ENCODE peak calls at places on chromosome 11, in eight cellular contexts. F is fibroblast of lung, B is coronary artery, N is heart right ventricle, J is GM12864, D is endothelial cell of umbilical vein, Y is HCT116, H is pancreas. Z is an unnamed sample.

GRCh38 chr11:3796796-3797328 is 492 bp downstream of the NUP98 start:
- DNase-seq in F (no peak), B (peak), N (no peak), J (no peak), D (no peak), Y (no peak), H (no peak), Z (no peak)

GRCh38 chr11:124829986-124830385 is 29.8 kb upstream of the MSANTD2 start:
- DNase-seq in F (peak), B (no peak), N (no peak), J (no peak), D (no peak), Y (no peak), H (no peak), Z (no peak)

GRCh38 chr11:73325036-73325981 is 17.2 kb downstream of the ARHGEF17 start:
- DNase-seq in F (peak), B (peak), N (no peak), J (peak), D (no peak), Y (no peak), H (no peak), Z (no peak)

GRCh38 chr11:75351541-75352416 is at the start of gene ARRB1:
- DNase-seq in F (peak), B (peak), N (peak), J (no peak), D (no peak), Y (no peak), H (peak), Z (no peak)

GRCh38 chr11:2699185-2699530 is 636 bp downstream of the KCNQ1OT1 start:
- DNase-seq in F (no peak), B (peak), N (no peak), J (no peak), D (peak), Y (no peak), H (no peak), Z (no peak)

GRCh38 chr11:61587541-61587941 is 6.7 kb upstream of the SYT7 start:
- DNase-seq in F (no peak), B (no peak), N (peak), J (no peak), D (no peak), Y (no peak), H (peak), Z (no peak)

GRCh38 chr11:78223320-78223954 is 34.7 kb downstream of the USP35 start:
- DNase-seq in F (no peak), B (peak), N (no peak), J (peak), D (no peak), Y (no peak), H (no peak), Z (no peak)

GRCh38 chr11:62923634-62924411 is 2.7 kb upstream of the CHRM1 start:
- DNase-seq in F (no peak), B (no peak), N (no peak), J (peak), D (no peak), Y (no peak), H (no peak), Z (no peak)

GRCh38 chr11:27184458-27185312 is 144.1 kb downstream of the BBOX1 start:
- DNase-seq in F (no peak), B (no peak), N (no peak), J (no peak), D (no peak), Y (no peak), H (no peak), Z (no peak)

GRCh38 chr11:7899418-7899817 is 31.6 kb downstream of the OR10A6 start:
- DNase-seq in F (no peak), B (no peak), N (no peak), J (no peak), D (no peak), Y (no peak), H (no peak), Z (no peak)

GRCh38 chr11:118497831-118498230 is 29.4 kb upstream of the TTC36 start:
- DNase-seq in F (peak), B (no peak), N (no peak), J (no peak), D (no peak), Y (no peak), H (no peak), Z (no peak)

GRCh38 chr11:1293619-1294015 is 15.8 kb downstream of the TOLLIP start:
- DNase-seq in F (no peak), B (no peak), N (no peak), J (no peak), D (no peak), Y (no peak), H (no peak), Z (no peak)

GRCh38 chr11:24478718-24479117 is 18.1 kb upstream of the LUZP2 start:
- DNase-seq in F (no peak), B (no peak), N (no peak), J (no peak), D (no peak), Y (no peak), H (no peak), Z (no peak)

GRCh38 chr11:117218133-117218915 is 13.5 kb downstream of the PCSK7 start:
- DNase-seq in F (peak), B (peak), N (peak), J (no peak), D (peak), Y (no peak), H (peak), Z (no peak)

GRCh38 chr11:61367406-61367805 is 5.2 kb downstream of the TMEM138 start:
- DNase-seq in F (no peak), B (no peak), N (no peak), J (no peak), D (no peak), Y (no peak), H (no peak), Z (peak)

GRCh38 chr11:70675697-70676374 is 277.5 kb downstream of the CTTN start:
- DNase-seq in F (no peak), B (no peak), N (no peak), J (no peak), D (no peak), Y (peak), H (no peak), Z (peak)

GRCh38 chr11:124961972-124962609 is 8.1 kb downstream of the CCDC15 start:
- DNase-seq in F (peak), B (no peak), N (peak), J (peak), D (peak), Y (peak), H (no peak), Z (peak)

GRCh38 chr11:10856689-10857603 is 907 bp downstream of the ZBED5 start:
- DNase-seq in F (peak), B (no peak), N (peak), J (no peak), D (peak), Y (no peak), H (peak), Z (peak)

GRCh38 chr11:69878927-69879733 is 59.9 kb upstream of the FGF3 start:
- DNase-seq in F (no peak), B (no peak), N (no peak), J (no peak), D (no peak), Y (no peak), H (no peak), Z (no peak)

GRCh38 chr11:19864141-19865120 is 151.8 kb downstream of the NAV2 start:
- DNase-seq in F (no peak), B (no peak), N (no peak), J (no peak), D (peak), Y (no peak), H (peak), Z (no peak)

GRCh38 chr11:7977251-7977917 is 9.8 kb upstream of the EIF3F start:
- DNase-seq in F (peak), B (no peak), N (no peak), J (no peak), D (peak), Y (no peak), H (no peak), Z (no peak)

GRCh38 chr11:128687321-128687720 is 6.6 kb upstream of the FLI1 start:
- DNase-seq in F (no peak), B (no peak), N (peak), J (no peak), D (peak), Y (no peak), H (no peak), Z (no peak)

GRCh38 chr11:122074022-122074421 is 42.0 kb downstream of the BLID start:
- DNase-seq in F (no peak), B (no peak), N (no peak), J (no peak), D (no peak), Y (no peak), H (no peak), Z (no peak)

GRCh38 chr11:100719809-100720221 is 32.7 kb downstream of the ARHGAP42 start:
- DNase-seq in F (peak), B (no peak), N (peak), J (no peak), D (peak), Y (peak), H (peak), Z (peak)

GRCh38 chr11:4936745-4937144 is 10.7 kb downstream of the OR51A4 start:
- DNase-seq in F (no peak), B (no peak), N (no peak), J (no peak), D (no peak), Y (no peak), H (no peak), Z (no peak)

GRCh38 chr11:38538866-38539651 is 1941.0 kb upstream of the RAG2 start:
- DNase-seq in F (no peak), B (no peak), N (no peak), J (no peak), D (no peak), Y (no peak), H (no peak), Z (no peak)

GRCh38 chr11:119307219-119307618 is 9.7 kb downstream of the MCAM start:
- DNase-seq in F (peak), B (no peak), N (no peak), J (no peak), D (peak), Y (no peak), H (no peak), Z (no peak)

GRCh38 chr11:85941380-85941973 is 86.3 kb downstream of the CCDC83 start:
- DNase-seq in F (peak), B (no peak), N (peak), J (peak), D (peak), Y (no peak), H (no peak), Z (peak)

GRCh38 chr11:1546536-1547466 is 25.3 kb downstream of the DUSP8 start:
- DNase-seq in F (peak), B (no peak), N (peak), J (no peak), D (peak), Y (no peak), H (peak), Z (no peak)

GRCh38 chr11:92330114-92330513 is 105.5 kb downstream of the FAT3 start:
- DNase-seq in F (peak), B (no peak), N (no peak), J (no peak), D (no peak), Y (no peak), H (no peak), Z (no peak)

GRCh38 chr11:103936059-103936458 is 100.4 kb upstream of the DDI1 start:
- DNase-seq in F (no peak), B (no peak), N (no peak), J (no peak), D (no peak), Y (no peak), H (no peak), Z (no peak)

GRCh38 chr11:130817608-130817944 is 98.7 kb downstream of the SNX19 start:
- DNase-seq in F (peak), B (no peak), N (no peak), J (no peak), D (no peak), Y (no peak), H (no peak), Z (no peak)

GRCh38 chr11:84036664-84037194 is 750.6 kb upstream of the CCDC90B start:
- DNase-seq in F (no peak), B (no peak), N (no peak), J (no peak), D (no peak), Y (no peak), H (no peak), Z (no peak)

GRCh38 chr11:67606477-67607295 is at the start of gene NDUFV1:
- DNase-seq in F (peak), B (peak), N (peak), J (peak), D (peak), Y (peak), H (peak), Z (peak)
- H3K4me3 ChIP-seq in F (peak), B (peak), N (peak), J (peak), D (peak), Y (peak), H (peak), Z (peak)

GRCh38 chr11:65314501-65315203 is at the start of gene CDC42EP2:
- DNase-seq in F (peak), B (peak), N (peak), J (no peak), D (peak), Y (peak), H (peak), Z (peak)

GRCh38 chr11:65316311-65316978 is 1.8 kb downstream of the CDC42EP2 start:
- DNase-seq in F (peak), B (no peak), N (peak), J (no peak), D (peak), Y (no peak), H (no peak), Z (no peak)

GRCh38 chr11:65316979-65317786 is 2.5 kb downstream of the CDC42EP2 start:
- DNase-seq in F (peak), B (no peak), N (peak), J (no peak), D (peak), Y (peak), H (peak), Z (no peak)

GRCh38 chr11:65315866-65316233 is 1.2 kb downstream of the CDC42EP2 start:
- DNase-seq in F (no peak), B (no peak), N (no peak), J (no peak), D (no peak), Y (no peak), H (no peak), Z (no peak)

GRCh38 chr11:65315204-65315865 is 669 bp downstream of the CDC42EP2 start:
- DNase-seq in F (peak), B (peak), N (peak), J (no peak), D (peak), Y (peak), H (peak), Z (no peak)
- TF ChIP-seq CTCF in F (peak), B (peak), N (peak), J (peak), D (peak), Y (peak), H (peak), Z (peak)

GRCh38 chr11:45169310-45170072 is 23.1 kb downstream of the PRDM11 start:
- DNase-seq in F (no peak), B (no peak), N (no peak), J (no peak), D (no peak), Y (no peak), H (no peak), Z (no peak)

GRCh38 chr11:45170484-45170883 is 24.0 kb downstream of the PRDM11 start:
- DNase-seq in F (no peak), B (peak), N (no peak), J (no peak), D (no peak), Y (no peak), H (no peak), Z (no peak)

GRCh38 chr11:45167283-45167682 is 20.8 kb downstream of the PRDM11 start:
- DNase-seq in F (no peak), B (no peak), N (no peak), J (no peak), D (no peak), Y (no peak), H (no peak), Z (no peak)

GRCh38 chr11:45166604-45166897 is 20.1 kb downstream of the PRDM11 start:
- DNase-seq in F (no peak), B (no peak), N (no peak), J (no peak), D (no peak), Y (no peak), H (no peak), Z (no peak)

DNA sequence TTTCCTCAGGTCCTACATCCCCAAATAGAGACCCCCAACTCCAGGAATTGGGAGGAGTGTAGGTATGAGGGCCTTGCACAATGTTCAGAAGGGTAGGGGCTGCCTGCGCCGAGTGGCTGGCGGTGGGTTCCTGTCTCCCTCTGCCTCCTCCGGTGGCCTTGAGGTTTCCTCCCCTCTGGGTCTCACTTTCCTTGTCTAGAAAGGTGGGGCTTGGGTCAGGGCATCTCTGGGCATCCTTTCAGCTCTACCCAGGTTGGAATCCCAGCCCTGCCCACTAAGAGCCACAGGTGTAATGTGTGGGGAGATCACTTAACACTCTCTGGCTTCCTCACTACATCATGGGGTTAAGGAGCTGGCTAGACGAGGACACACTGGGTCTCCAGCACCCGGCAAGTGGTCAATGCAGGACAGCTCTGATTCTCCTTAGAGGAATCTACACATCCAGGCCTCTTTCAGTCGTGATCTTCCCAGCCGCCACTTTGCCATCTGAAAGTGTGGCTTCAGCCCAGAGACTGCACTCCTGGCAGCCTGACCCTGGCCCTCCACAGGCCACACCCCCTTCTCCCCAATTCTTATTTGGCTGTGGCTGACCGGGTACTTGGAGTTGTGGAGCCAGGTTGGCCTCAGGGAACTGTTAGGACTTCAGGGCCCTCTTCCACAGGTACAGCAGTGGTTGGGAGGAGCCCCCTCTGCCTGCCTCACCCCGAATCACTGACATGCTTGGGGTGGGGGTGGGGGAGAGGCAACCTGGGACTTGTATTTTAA is 22.1 kb downstream of the PRDM11 start:
- DNase-seq in F (no peak), B (no peak), N (no peak), J (no peak), D (no peak), Y (no peak), H (no peak), Z (no peak)
- H3K4me3 ChIP-seq in F (no peak), B (no peak), N (no peak), J (no peak), D (no peak), Y (no peak), H (no peak), Z (no peak)

GRCh38 chr11:113774174-113774503 is 647 bp upstream of the ZW10 start:
- DNase-seq in F (no peak), B (no peak), N (no peak), J (no peak), D (no peak), Y (no peak), H (no peak), Z (no peak)
- TF ChIP-seq CTCF in F (no peak), B (no peak), N (no peak), J (no peak), D (no peak), Y (no peak), H (no peak), Z (no peak)

GRCh38 chr11:111909378-111909777 is 2.2 kb downstream of the CRYAB start:
- DNase-seq in F (no peak), B (no peak), N (no peak), J (no peak), D (no peak), Y (no peak), H (no peak), Z (no peak)
- H3K4me3 ChIP-seq in F (no peak), B (peak), N (peak), J (no peak), D (no peak), Y (no peak), H (no peak), Z (no peak)

GRCh38 chr11:33742249-33742851 is 6.1 kb upstream of the CD59 start:
- DNase-seq in F (peak), B (no peak), N (no peak), J (no peak), D (peak), Y (no peak), H (no peak), Z (no peak)
- TF ChIP-seq CTCF in F (peak), B (no peak), N (peak), J (peak), D (peak), Y (peak), H (no peak), Z (peak)